ENCODE peak calls at places on chromosome 15, in five cellular contexts. F is skeletal muscle cell, S is mesothelial cell of epicardium, Z is progenitor cell of endocrine pancreas, T is AG04450. W is an unnamed sample.

GRCh38 chr15:80404057-80404718 is at the start of gene ARNT2:
- DNase-seq in F (no peak), S (peak; percentile 65), Z (peak; percentile 63), T (no peak), W (no peak)

GRCh38 chr15:68565701-68566100 is 13.1 kb upstream of the CORO2B start:
- DNase-seq in F (no peak), S (no peak), Z (no peak), T (no peak), W (no peak)

GRCh38 chr15:47812436-47813109 is 95.3 kb downstream of the SEMA6D start:
- DNase-seq in F (no peak), S (no peak), Z (no peak), T (no peak), W (no peak)

GRCh38 chr15:67227431-67227830 is 27.0 kb downstream of the AAGAB start:
- DNase-seq in F (no peak), S (no peak), Z (no peak), T (no peak), W (no peak)

GRCh38 chr15:61936528-61937195 is 123.6 kb downstream of the VPS13C start:
- DNase-seq in F (no peak), S (no peak), Z (no peak), T (no peak), W (no peak)

GRCh38 chr15:100997442-100997841 is 78.3 kb downstream of the LRRK1 start:
- DNase-seq in F (no peak), S (no peak), Z (no peak), T (no peak), W (no peak)

GRCh38 chr15:40942865-40943264 is 10.4 kb upstream of the CHAC1 start:
- DNase-seq in F (no peak), S (no peak), Z (no peak), T (no peak), W (no peak)

GRCh38 chr15:92922405-92923002 is 22.4 kb downstream of the CHD2 start:
- DNase-seq in F (no peak), S (no peak), Z (no peak), T (no peak), W (no peak)

GRCh38 chr15:63195257-63196023 is 6.0 kb downstream of the RAB8B start:
- DNase-seq in F (no peak), S (no peak), Z (no peak), T (no peak), W (no peak)

GRCh38 chr15:83318861-83319415 is 34.5 kb upstream of the BNC1 start:
- DNase-seq in F (no peak), S (no peak), Z (no peak), T (no peak), W (no peak)

GRCh38 chr15:59143281-59143680 is 38.3 kb downstream of the CCNB2 start:
- DNase-seq in F (no peak), S (no peak), Z (no peak), T (no peak), W (no peak)

GRCh38 chr15:69074843-69075224 is 60.3 kb downstream of the NOX5 start:
- DNase-seq in F (no peak), S (no peak), Z (no peak), T (no peak), W (no peak)

GRCh38 chr15:66931768-66932633 is 133.4 kb upstream of the SMAD3 start:
- DNase-seq in F (no peak), S (no peak), Z (no peak), T (no peak), W (no peak)

GRCh38 chr15:33209575-33210519 is 15.3 kb upstream of the FMN1 start:
- DNase-seq in F (no peak), S (no peak), Z (no peak), T (no peak), W (no peak)

W was measured in omental fat pad.